ENCODE peak calls at places on chromosome 7, in five cellular contexts. Q, P, H, U and O are unnamed samples.
A peak's percentile ranks its signal among the peaks of the same experiment; 100 is the strongest.

GRCh38 chr7:137674551-137675409 is 172.0 kb downstream of the DGKI start:
- DNase-seq in U (no peak), H (no peak), Q (no peak), P (no peak), O (no peak)

GRCh38 chr7:74037609-74038008 is 9.6 kb downstream of the ELN start:
- DNase-seq in P (no peak), H (no peak), Q (no peak), U (no peak), O (no peak)

GRCh38 chr7:7750571-7751242 is 32.3 kb upstream of the RPA3 start:
- DNase-seq in H (no peak), U (no peak), P (no peak), Q (no peak), O (no peak)

GRCh38 chr7:124764847-124765400 is 668 bp downstream of the GPR37 start:
- DNase-seq in H (peak; percentile 74), U (no peak), Q (no peak), P (no peak), O (no peak)

GRCh38 chr7:196283-196682 is 3.9 kb downstream of the FAM20C start:
- DNase-seq in Q (no peak), U (no peak), P (no peak), H (no peak), O (no peak)

GRCh38 chr7:17015575-17015974 is 133.8 kb upstream of the AGR3 start:
- DNase-seq in H (no peak), U (no peak), Q (no peak), P (no peak), O (peak; percentile 8)

GRCh38 chr7:45606050-45606449 is 31.9 kb downstream of the ADCY1 start:
- DNase-seq in U (no peak), H (no peak), Q (no peak), P (no peak), O (no peak)

GRCh38 chr7:42237891-42238531 is 1.0 kb upstream of the GLI3 start:
- DNase-seq in U (no peak), P (peak; percentile 58), Q (no peak), H (no peak), O (no peak)

GRCh38 chr7:16268821-16269768 is 152.2 kb downstream of the CRPPA start:
- DNase-seq in Q (peak; percentile 72), U (no peak), H (peak; percentile 14), P (peak; percentile 88), O (no peak)

GRCh38 chr7:142188846-142189245 is 69.0 kb downstream of the PRSS58 start:
- DNase-seq in H (no peak), U (no peak), P (no peak), Q (peak; percentile 16), O (peak; percentile 5)

GRCh38 chr7:90717286-90718060 is 121.4 kb downstream of the CDK14 start:
- DNase-seq in P (no peak), U (no peak), Q (no peak), H (no peak), O (peak; percentile 29)

GRCh38 chr7:2521952-2522591 is 2.5 kb downstream of the LFNG start:
- DNase-seq in P (no peak), Q (no peak), U (no peak), H (no peak), O (no peak)

GRCh38 chr7:38291117-38291647 is 17.7 kb upstream of the TARP start:
- DNase-seq in Q (no peak), P (no peak), H (no peak), U (no peak), O (no peak)
- TF ChIP-seq ZBTB33 in Q (no peak), P (no peak), H (no peak), U (no peak), O (no peak)

GRCh38 chr7:132202541-132202940 is 373.7 kb downstream of the PLXNA4 start:
- DNase-seq in Q (no peak), P (no peak), U (no peak), H (no peak), O (no peak)

GRCh38 chr7:132203021-132203420 is 373.2 kb downstream of the PLXNA4 start:
- DNase-seq in Q (no peak), U (no peak), H (no peak), P (no peak), O (no peak)

GRCh38 chr7:132200141-132200540 is 376.1 kb downstream of the PLXNA4 start:
- DNase-seq in H (no peak), U (no peak), Q (no peak), P (no peak), O (no peak)

GRCh38 chr7:132197772-132198171 is 378.5 kb downstream of the PLXNA4 start:
- DNase-seq in H (no peak), P (no peak), U (no peak), Q (no peak), O (peak; percentile 57)

DNA sequence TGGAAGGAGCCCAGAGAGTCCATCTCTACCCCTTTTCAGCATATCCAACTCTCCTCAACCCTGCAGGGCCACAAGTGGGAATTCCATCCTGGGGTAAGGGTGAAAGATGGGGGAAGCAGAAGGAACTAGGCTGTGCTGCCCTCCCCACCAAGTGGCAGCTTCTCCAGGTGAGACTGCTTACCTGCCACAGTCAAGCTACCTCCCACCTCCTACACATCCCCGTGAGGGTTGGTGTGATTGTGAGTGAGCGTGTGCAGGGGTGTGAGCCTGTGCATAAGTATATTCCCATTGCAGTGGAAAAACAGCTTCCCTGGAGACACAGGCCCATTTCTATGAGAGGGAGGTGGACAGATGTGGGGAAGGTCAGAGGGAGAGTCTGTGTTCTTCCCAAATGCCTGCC is 376.6 kb downstream of the PLXNA4 start:
- DNase-seq in U (no peak), Q (no peak), H (no peak), P (no peak), O (no peak)
- TF ChIP-seq ZBTB33 in U (no peak), Q (no peak), H (no peak), P (no peak), O (no peak)

GRCh38 chr7:150356265-150356897 is 12.2 kb upstream of the REPIN1 start:
- DNase-seq in H (peak; percentile 77), U (no peak), Q (peak; percentile 36), P (peak; percentile 69), O (peak; percentile 49)
- TF ChIP-seq ZBTB33 in H (no peak), U (no peak), Q (no peak), P (no peak), O (no peak)

GRCh38 chr7:155411718-155412415 is 46.1 kb upstream of the EN2 start:
- DNase-seq in H (no peak), Q (no peak), U (no peak), P (no peak), O (no peak)

GRCh38 chr7:155414508-155414907 is 43.4 kb upstream of the EN2 start:
- DNase-seq in U (no peak), Q (peak; percentile 29), H (no peak), P (peak; percentile 41), O (no peak)

GRCh38 chr7:155415093-155415492 is 42.8 kb upstream of the EN2 start:
- DNase-seq in H (no peak), U (no peak), P (no peak), Q (no peak), O (no peak)

GRCh38 chr7:155410436-155410835 is 47.5 kb upstream of the EN2 start:
- DNase-seq in Q (no peak), U (no peak), P (no peak), H (no peak), O (no peak)

GRCh38 chr7:155412416-155413253 is 45.3 kb upstream of the EN2 start:
- DNase-seq in Q (peak; percentile 47), H (peak; percentile 88), U (no peak), P (peak; percentile 80), O (peak; percentile 42)
- TF ChIP-seq ZBTB33 in Q (no peak), H (no peak), U (no peak), P (no peak), O (no peak)

DNA sequence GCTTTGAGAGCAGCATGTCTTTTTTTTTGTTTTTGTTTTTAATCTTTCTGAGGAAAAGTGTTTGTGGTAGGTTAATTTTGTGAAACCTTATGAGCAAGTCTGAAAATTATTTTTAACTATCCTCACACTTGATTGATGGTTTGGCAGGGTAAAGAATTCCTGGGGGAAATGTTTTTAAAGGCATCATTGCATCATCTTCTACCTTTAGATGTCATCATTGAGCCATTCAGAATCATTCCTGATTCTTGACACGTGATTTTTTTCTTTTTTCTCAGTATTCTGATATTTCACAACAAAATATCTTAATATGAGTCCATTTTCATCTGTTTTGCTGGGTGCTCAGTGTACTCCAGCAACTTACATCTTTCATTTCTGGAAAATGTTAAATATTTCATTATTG is 28.3 kb downstream of the PALS2 start:
- DNase-seq in P (no peak), Q (no peak), U (no peak), H (no peak), O (no peak)
- TF ChIP-seq ZBTB33 in P (no peak), Q (no peak), U (no peak), H (no peak), O (no peak)

GRCh38 chr7:30980194-30980593 is 16.4 kb downstream of the GHRHR start:
- DNase-seq in U (no peak), H (no peak), Q (no peak), P (no peak), O (no peak)
- TF ChIP-seq ZBTB33 in U (no peak), H (no peak), Q (no peak), P (no peak), O (no peak)

DNA sequence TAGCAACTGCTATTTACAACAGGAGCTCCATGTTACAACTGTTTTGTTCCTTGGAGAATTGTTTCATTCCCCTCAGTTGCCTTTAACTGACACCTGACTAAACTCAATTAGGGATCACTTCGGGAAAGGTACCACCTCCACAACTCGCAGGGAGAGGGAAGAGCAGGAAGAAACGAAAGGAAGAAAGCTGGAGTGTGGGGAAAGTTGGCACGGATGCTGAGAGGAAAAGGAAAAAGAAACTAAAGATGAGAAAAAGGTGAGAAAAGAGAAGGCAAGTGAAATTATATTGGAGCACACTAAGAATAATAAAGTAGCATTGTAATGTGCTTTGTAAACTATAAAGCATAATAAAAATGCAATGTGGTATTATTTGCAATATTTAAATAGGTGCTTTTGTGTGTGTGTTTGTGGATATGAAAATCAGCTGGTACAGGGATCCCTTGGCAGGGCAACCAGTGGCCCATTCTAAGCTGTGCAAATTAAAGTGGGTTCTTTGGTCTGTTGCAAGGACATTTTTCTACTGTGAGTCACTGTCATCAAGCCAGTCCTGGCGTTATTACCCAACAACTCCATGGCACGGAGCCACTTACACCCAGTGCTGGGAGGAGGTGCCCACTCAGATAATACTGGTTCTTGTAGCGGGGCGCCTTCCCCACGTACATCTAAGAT is 45.9 kb downstream of the HIPK2 start:
- DNase-seq in Q (peak; percentile 79), U (no peak), H (no peak), P (no peak), O (peak; percentile 80)
- TF ChIP-seq ZBTB33 in Q (no peak), U (no peak), H (peak; percentile 35), P (no peak), O (peak; percentile 69)

DNA sequence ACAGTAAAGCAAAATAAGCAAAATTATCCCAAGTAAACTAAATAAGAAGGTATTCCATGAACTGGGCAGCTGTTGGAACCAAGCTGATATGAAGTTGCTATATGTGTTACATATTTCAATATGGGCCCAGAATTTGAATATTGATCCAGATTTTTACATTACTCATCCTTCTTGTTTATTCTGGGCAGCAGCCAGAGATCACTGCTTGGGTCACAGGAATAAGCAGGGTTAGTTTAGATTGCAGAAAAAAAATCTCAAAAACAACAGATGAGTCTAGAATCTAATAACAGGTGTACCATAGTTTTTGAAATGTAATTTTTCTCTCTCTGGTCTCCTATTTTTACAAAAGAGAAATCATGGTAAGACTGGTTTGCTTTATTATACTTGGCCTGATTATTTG is 171.6 kb upstream of the NAMPT start:
- DNase-seq in H (no peak), P (no peak), Q (no peak), U (no peak), O (no peak)
- TF ChIP-seq ZBTB33 in H (no peak), P (no peak), Q (no peak), U (no peak), O (no peak)